ENCODE peak calls at places on chromosomes 7 and 10, in four cellular contexts. One of them, this sample, is unnamed.

GRCh38 chr10:114208351-114208750 is 29.2 kb downstream of the TDRD1 start:
- DNase-seq in PC-3: no peak
- DNase-seq in OCI-LY7: no peak
- DNase-seq in body of pancreas: no peak
- DNase-seq in this sample: no peak

GRCh38 chr7:100222445-100223132 is 2.8 kb downstream of the PVRIG start:
- DNase-seq in PC-3: no peak
- DNase-seq in OCI-LY7: no peak
- DNase-seq in body of pancreas: no peak
- DNase-seq in this sample: no peak

GRCh38 chr10:78222096-78222790 is 188.6 kb downstream of the RPS24 start:
- DNase-seq in PC-3: no peak
- DNase-seq in OCI-LY7: no peak
- DNase-seq in body of pancreas: no peak
- DNase-seq in this sample: no peak

GRCh38 chr10:47326927-47327330 is 4.7 kb downstream of the GDF2 start:
- DNase-seq in PC-3: no peak
- DNase-seq in OCI-LY7: no peak
- DNase-seq in body of pancreas: no peak
- DNase-seq in this sample: no peak

GRCh38 chr10:14736043-14736442 is 38.7 kb downstream of the FAM107B start:
- DNase-seq in PC-3: no peak
- DNase-seq in OCI-LY7: peak
- DNase-seq in body of pancreas: no peak
- DNase-seq in this sample: no peak

GRCh38 chr7:138875794-138876193 is 77.8 kb upstream of the ATP6V0A4 start:
- DNase-seq in PC-3: peak
- DNase-seq in OCI-LY7: no peak
- DNase-seq in body of pancreas: no peak
- DNase-seq in this sample: no peak

GRCh38 chr10:3503299-3503698 is 281.7 kb downstream of the KLF6 start:
- DNase-seq in PC-3: no peak
- DNase-seq in OCI-LY7: no peak
- DNase-seq in body of pancreas: no peak
- DNase-seq in this sample: no peak

GRCh38 chr10:60684091-60684490 is 94.2 kb upstream of the CDK1 start:
- DNase-seq in PC-3: no peak
- DNase-seq in OCI-LY7: no peak
- DNase-seq in body of pancreas: no peak
- DNase-seq in this sample: no peak

GRCh38 chr7:132592238-132592946 is 16.1 kb upstream of the PLXNA4 start:
- DNase-seq in PC-3: no peak
- DNase-seq in OCI-LY7: no peak
- DNase-seq in body of pancreas: no peak
- DNase-seq in this sample: no peak

GRCh38 chr7:137847418-137848050 is 760 bp upstream of the DGKI start:
- DNase-seq in PC-3: no peak
- DNase-seq in OCI-LY7: no peak
- DNase-seq in body of pancreas: no peak
- DNase-seq in this sample: no peak

GRCh38 chr7:51186531-51186930 is 130.1 kb downstream of the COBL start:
- DNase-seq in PC-3: peak
- DNase-seq in OCI-LY7: no peak
- DNase-seq in body of pancreas: no peak
- DNase-seq in this sample: no peak

GRCh38 chr10:119395287-119396007 is 147.1 kb downstream of the RGS10 start:
- DNase-seq in PC-3: no peak
- DNase-seq in OCI-LY7: no peak
- DNase-seq in body of pancreas: no peak
- DNase-seq in this sample: peak

GRCh38 chr10:60434418-60435046 is 44.9 kb upstream of the ANK3 start:
- DNase-seq in PC-3: peak
- DNase-seq in OCI-LY7: peak
- DNase-seq in body of pancreas: peak
- DNase-seq in this sample: no peak

GRCh38 chr10:95756061-95756751 is at the start of gene ENTPD1:
- DNase-seq in PC-3: no peak
- DNase-seq in OCI-LY7: peak
- DNase-seq in body of pancreas: no peak
- DNase-seq in this sample: peak

GRCh38 chr7:44491229-44491628 is 771 bp upstream of the NUDCD3 start:
- DNase-seq in PC-3: no peak
- DNase-seq in OCI-LY7: no peak
- DNase-seq in body of pancreas: no peak
- DNase-seq in this sample: no peak

GRCh38 chr7:44490351-44491200 is at the start of gene NUDCD3:
- DNase-seq in PC-3: peak
- DNase-seq in OCI-LY7: peak
- DNase-seq in body of pancreas: peak
- DNase-seq in this sample: peak

GRCh38 chr7:44486693-44487092 is 3.8 kb downstream of the NUDCD3 start:
- DNase-seq in PC-3: no peak
- DNase-seq in OCI-LY7: no peak
- DNase-seq in body of pancreas: peak
- DNase-seq in this sample: no peak

GRCh38 chr7:44489955-44490350 is 505 bp downstream of the NUDCD3 start:
- DNase-seq in PC-3: peak
- DNase-seq in OCI-LY7: no peak
- DNase-seq in body of pancreas: no peak
- DNase-seq in this sample: no peak

DNA sequence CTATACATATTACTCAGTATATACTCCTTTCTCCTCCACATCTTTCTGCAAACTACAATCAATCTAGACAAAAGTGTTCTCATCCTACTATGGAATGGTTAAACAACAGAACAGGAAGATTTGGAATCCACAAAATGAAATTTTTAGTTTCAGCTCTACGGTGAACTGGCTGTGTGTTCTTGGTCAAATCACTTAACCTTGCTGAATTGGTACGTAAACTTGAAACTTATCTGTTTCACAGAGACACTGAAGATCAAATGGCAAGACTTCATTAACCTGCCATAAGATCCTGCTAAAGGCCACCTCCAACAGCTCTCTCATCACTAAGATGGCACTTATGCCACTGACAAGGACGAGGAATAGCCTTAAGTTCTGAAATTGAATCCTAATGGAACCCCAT is 1.5 kb downstream of the NUDCD3 start:
- DNase-seq in PC-3: no peak
- DNase-seq in OCI-LY7: no peak
- DNase-seq in body of pancreas: no peak
- DNase-seq in this sample: no peak
- H3K4me3 ChIP-seq in PC-3: peak
- H3K4me3 ChIP-seq in OCI-LY7: peak
- H3K4me3 ChIP-seq in body of pancreas: no peak
- H3K4me3 ChIP-seq in this sample: peak

DNA sequence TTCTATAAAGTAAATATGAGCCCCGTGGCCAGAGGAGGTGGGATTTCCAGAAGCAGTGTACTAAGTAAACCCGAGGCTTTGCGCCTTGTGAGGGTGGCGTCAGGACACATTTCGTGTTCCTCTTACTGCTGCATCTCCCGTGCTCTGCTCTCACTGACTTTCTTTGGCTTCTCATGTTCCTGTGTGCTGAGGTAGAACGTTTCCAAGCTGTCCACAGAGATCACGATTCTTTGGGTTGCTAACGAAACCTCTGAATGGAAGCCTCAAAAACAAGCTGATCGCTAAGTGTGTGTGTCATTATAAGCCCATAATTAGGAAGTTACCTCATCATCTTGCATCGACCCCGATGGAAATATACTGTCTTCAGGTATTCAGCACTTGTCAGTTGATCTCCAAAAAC is 131.8 kb downstream of the CELF2 start:
- DNase-seq in PC-3: no peak
- DNase-seq in OCI-LY7: no peak
- DNase-seq in body of pancreas: no peak
- DNase-seq in this sample: no peak
- H3K4me3 ChIP-seq in PC-3: no peak
- H3K4me3 ChIP-seq in OCI-LY7: no peak
- H3K4me3 ChIP-seq in body of pancreas: no peak
- H3K4me3 ChIP-seq in this sample: no peak

GRCh38 chr10:5291501-5292195 is 73.1 kb upstream of the UCN3 start:
- DNase-seq in PC-3: peak
- DNase-seq in OCI-LY7: no peak
- DNase-seq in body of pancreas: no peak
- DNase-seq in this sample: no peak
- H3K4me3 ChIP-seq in PC-3: no peak
- H3K4me3 ChIP-seq in OCI-LY7: no peak
- H3K4me3 ChIP-seq in body of pancreas: no peak
- H3K4me3 ChIP-seq in this sample: no peak

GRCh38 chr7:73770002-73770859 is at the start of gene CLDN3:
- DNase-seq in PC-3: peak
- DNase-seq in OCI-LY7: peak
- DNase-seq in body of pancreas: peak
- DNase-seq in this sample: no peak

GRCh38 chr7:73768661-73769480 is 1.2 kb downstream of the CLDN3 start:
- DNase-seq in PC-3: no peak
- DNase-seq in OCI-LY7: no peak
- DNase-seq in body of pancreas: no peak
- DNase-seq in this sample: peak

GRCh38 chr7:73769481-73770001 is 529 bp downstream of the CLDN3 start:
- DNase-seq in PC-3: peak
- DNase-seq in OCI-LY7: no peak
- DNase-seq in body of pancreas: peak
- DNase-seq in this sample: peak

GRCh38 chr7:73773700-73774517 is 3.8 kb upstream of the CLDN3 start:
- DNase-seq in PC-3: no peak
- DNase-seq in OCI-LY7: no peak
- DNase-seq in body of pancreas: peak
- DNase-seq in this sample: peak

DNA sequence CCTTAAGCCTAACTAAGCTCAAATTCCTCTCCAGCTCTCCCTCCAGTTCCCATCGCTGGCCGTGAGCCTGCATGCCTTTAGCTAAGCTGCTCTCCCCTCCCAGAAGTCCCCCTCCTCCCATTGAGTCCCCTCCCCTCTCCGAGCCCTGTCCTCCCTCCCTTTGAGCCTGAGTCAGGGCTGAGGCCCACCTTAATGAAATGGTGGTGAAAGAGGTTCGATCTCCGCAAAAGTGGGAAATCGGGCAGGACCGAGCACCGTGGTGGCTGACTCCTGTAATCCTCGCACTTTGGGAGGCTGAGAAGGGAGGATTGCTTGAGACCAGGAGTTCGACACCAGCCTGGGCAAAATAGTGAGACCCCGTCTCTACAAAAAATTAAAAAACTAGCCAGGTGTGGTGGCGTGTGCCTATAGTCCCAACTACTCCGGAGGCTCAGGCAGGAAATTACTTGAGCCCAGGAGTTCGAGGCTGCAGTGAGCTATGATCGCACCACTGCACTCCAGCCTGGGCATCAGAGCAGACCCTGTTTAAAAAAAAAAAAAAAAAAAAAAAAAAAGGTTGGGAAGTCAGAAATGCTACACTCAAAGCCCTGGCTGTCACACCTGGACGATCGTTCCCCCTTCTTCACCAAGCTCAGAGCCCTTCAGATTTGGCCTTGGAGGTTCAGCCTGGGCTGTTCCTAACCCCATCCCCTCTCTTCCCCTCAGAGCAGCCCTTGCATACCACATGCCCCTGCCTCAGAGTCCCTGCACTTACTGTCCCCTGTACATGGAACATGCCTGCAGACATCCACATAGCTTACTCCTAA is 993 bp upstream of the CLDN3 start:
- DNase-seq in PC-3: no peak
- DNase-seq in OCI-LY7: no peak
- DNase-seq in body of pancreas: no peak
- DNase-seq in this sample: no peak
- H3K4me3 ChIP-seq in PC-3: peak
- H3K4me3 ChIP-seq in OCI-LY7: no peak
- H3K4me3 ChIP-seq in body of pancreas: no peak
- H3K4me3 ChIP-seq in this sample: no peak

This sample was measured in aorta.